ENCODE peak calls at places on chromosomes 11 and 22, in five cellular contexts. A, T, M, B and S are unnamed samples. For H3K36me3, the result is how much of the 10 kb centered on the place peaks cover.

GRCh38 chr11:36509265-36509664 is 807 bp downstream of the TRAF6 start:
- DNase-seq in A (peak), T (peak), M (peak), B (no peak), S (peak)

GRCh38 chr11:127825185-127825584 is 762.2 kb downstream of the ETS1 start:
- DNase-seq in A (no peak), T (no peak), M (no peak), B (no peak), S (no peak)

GRCh38 chr11:7364660-7365059 is 113.0 kb downstream of the SYT9 start:
- DNase-seq in A (no peak), T (no peak), M (no peak), B (no peak), S (no peak)

GRCh38 chr11:71446942-71447688 is 1.1 kb downstream of the DHCR7 start:
- DNase-seq in A (peak), T (no peak), M (peak), B (peak), S (peak)

GRCh38 chr22:30421695-30422480 is 3.7 kb upstream of the MTFP1 start:
- DNase-seq in A (peak), T (no peak), M (no peak), B (no peak), S (no peak)

GRCh38 chr22:45516163-45516562 is 13.5 kb downstream of the FBLN1 start:
- DNase-seq in A (no peak), T (no peak), M (no peak), B (no peak), S (no peak)

GRCh38 chr22:37244114-37244921 is at the start of gene RAC2:
- DNase-seq in A (peak), T (peak), M (peak), B (peak), S (peak)

GRCh38 chr22:23279781-23280180 is 99.5 kb downstream of the BCR start:
- DNase-seq in A (peak), T (no peak), M (peak), B (no peak), S (peak)

GRCh38 chr11:7261578-7261977 is 9.9 kb downstream of the SYT9 start:
- DNase-seq in A (no peak), T (no peak), M (no peak), B (no peak), S (no peak)

GRCh38 chr11:38818720-38819119 is 2220.7 kb upstream of the RAG2 start:
- DNase-seq in A (no peak), T (no peak), M (peak), B (no peak), S (no peak)

GRCh38 chr11:844693-845644 is 2.3 kb downstream of the TSPAN4 start:
- DNase-seq in A (peak), T (peak), M (no peak), B (peak), S (no peak)

GRCh38 chr11:69645801-69646492 is 5.0 kb downstream of the CCND1 start:
- DNase-seq in A (peak), T (no peak), M (no peak), B (no peak), S (no peak)

GRCh38 chr11:65417221-65417701 is 5.3 kb upstream of the NEAT1 start:
- DNase-seq in A (peak), T (peak), M (no peak), B (peak), S (no peak)

GRCh38 chr11:112539741-112540140 is 279.1 kb upstream of the PLET1 start:
- DNase-seq in A (no peak), T (no peak), M (no peak), B (no peak), S (no peak)

GRCh38 chr11:117928818-117929567 is at the start of gene TMPRSS13:
- DNase-seq in A (no peak), T (peak), M (peak), B (peak), S (peak)

GRCh38 chr11:123046473-123047264 is 15.3 kb downstream of the HSPA8 start:
- DNase-seq in A (no peak), T (no peak), M (no peak), B (no peak), S (no peak)

GRCh38 chr22:17607891-17608521 is 20.5 kb downstream of the ATP6V1E1 start:
- DNase-seq in A (no peak), T (no peak), M (no peak), B (no peak), S (no peak)

GRCh38 chr11:88353835-88354496 is 16.4 kb upstream of the CTSC start:
- DNase-seq in A (no peak), T (no peak), M (no peak), B (no peak), S (no peak)

GRCh38 chr11:13238879-13239514 is 38.6 kb upstream of the BMAL1 start:
- DNase-seq in A (peak), T (peak), M (peak), B (peak), S (no peak)

GRCh38 chr11:86978756-86979608 is 23.8 kb upstream of the FZD4 start:
- DNase-seq in A (peak), T (no peak), M (peak), B (no peak), S (peak)

GRCh38 chr11:111349191-111349695 is 29.8 kb downstream of the POU2AF1 start:
- DNase-seq in A (no peak), T (no peak), M (no peak), B (no peak), S (no peak)

GRCh38 chr22:31250740-31251330 is 38.7 kb downstream of the LIMK2 start:
- DNase-seq in A (peak), T (no peak), M (peak), B (no peak), S (peak)

GRCh38 chr11:11071483-11071882 is 213.6 kb upstream of the ZBED5 start:
- DNase-seq in A (no peak), T (no peak), M (no peak), B (no peak), S (no peak)

GRCh38 chr11:22711212-22711770 is 44.9 kb downstream of the GAS2 start:
- DNase-seq in A (no peak), T (no peak), M (peak), B (no peak), S (peak)

GRCh38 chr11:22713336-22713735 is 46.9 kb downstream of the GAS2 start:
- DNase-seq in A (no peak), T (no peak), M (peak), B (no peak), S (peak)

GRCh38 chr11:22711880-22712279 is 45.5 kb downstream of the GAS2 start:
- DNase-seq in A (no peak), T (no peak), M (peak), B (peak), S (peak)

GRCh38 chr11:22715971-22716370 is 49.6 kb downstream of the GAS2 start:
- DNase-seq in A (no peak), T (no peak), M (no peak), B (no peak), S (no peak)
- H3K36me3 ChIP-seq in A (under half), T (under half), M (under half), B (under half), S (under half)

GRCh38 chr11:19226378-19227195 is 14.2 kb downstream of the E2F8 start:
- DNase-seq in A (no peak), T (no peak), M (no peak), B (no peak), S (no peak)
- H3K36me3 ChIP-seq in A (under half), T (under half), M (under half), B (under half), S (under half)

DNA sequence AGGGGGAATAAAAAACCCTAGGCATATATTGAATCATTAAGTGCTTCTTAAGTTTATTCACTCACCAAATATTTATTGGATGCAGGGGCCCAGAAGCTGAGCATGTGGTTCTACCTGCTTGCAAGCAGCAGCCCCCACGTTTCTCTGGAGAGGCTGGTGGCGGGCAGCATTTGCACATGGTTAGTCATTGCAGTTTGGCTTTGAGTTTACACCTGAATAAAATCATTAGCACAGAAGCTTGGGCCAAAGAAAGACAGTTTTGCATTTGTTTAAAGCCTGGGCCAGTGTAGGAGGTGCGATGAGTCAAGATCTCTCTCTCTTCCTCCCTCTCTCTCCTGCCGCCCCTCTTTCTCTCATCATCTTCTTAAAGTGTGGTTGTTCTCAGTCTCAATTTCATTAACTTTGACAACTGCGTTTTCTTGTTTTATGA is 72.6 kb downstream of the C22orf31 start:
- DNase-seq in A (peak), T (peak), M (peak), B (no peak), S (peak)
- H3K36me3 ChIP-seq in A (under half), T (under half), M (under half), B (under half), S (under half)

DNA sequence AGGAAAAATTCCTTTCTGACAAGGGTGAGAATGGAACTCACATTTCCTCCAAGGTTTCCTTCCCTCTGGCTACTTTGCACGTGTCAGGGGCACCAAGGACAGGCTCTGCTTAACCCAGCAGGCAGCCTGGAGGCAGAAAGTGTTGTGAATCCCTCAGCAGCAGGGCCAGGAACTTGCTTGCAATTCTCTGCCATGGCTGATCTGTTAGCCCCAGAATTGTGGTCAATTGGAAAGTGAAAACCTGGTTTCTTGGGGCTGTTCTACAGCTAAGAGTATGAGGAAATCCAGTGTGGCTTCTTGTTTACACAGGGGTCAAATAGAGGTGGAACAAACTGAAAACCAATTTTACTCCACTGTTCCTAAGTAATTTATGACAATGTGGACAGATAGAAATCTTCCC is 38.3 kb upstream of the CEP295 start:
- DNase-seq in A (no peak), T (no peak), M (no peak), B (no peak), S (no peak)
- H3K36me3 ChIP-seq in A (under half), T (under half), M (under half), B (under half), S (under half)

DNA sequence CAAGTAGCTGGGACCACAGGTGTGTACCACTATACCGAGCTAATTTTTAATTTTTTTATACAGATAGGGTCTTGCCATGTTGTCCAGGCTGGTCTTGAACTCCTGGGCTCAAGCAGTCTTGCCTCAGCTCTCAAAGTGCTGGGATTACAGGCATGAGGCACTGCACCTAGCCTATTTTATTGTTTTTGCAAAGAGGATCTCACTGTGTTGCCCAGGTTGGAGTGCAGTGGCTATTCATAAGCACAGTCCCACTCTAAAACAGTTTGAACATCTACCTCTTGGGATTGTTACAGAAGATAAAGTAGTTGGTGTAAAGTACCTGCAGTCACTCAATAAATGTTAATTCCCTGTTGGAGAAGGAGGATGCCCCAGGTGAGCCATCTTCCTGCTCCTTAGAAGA is 29.1 kb downstream of the XRCC6 start:
- DNase-seq in A (no peak), T (no peak), M (no peak), B (no peak), S (no peak)
- H3K36me3 ChIP-seq in A (half or more), T (half or more), M (under half), B (under half), S (half or more)